ENCODE peak calls at places on chromosomes 2 and 18, in nine cellular contexts. One of them, this sample, is unnamed.

GRCh38 chr18:43661570-43661969 is 384.3 kb upstream of the SYT4 start:
- DNase-seq in Caki2: peak; percentile 11
- DNase-seq in A673: peak; percentile 62
- DNase-seq in Jurkat, Clone E6-1: peak; percentile 43
- DNase-seq in AG08395: peak; percentile 1
- DNase-seq in NCI-H748 treated with DMSO at 0.1 percent for 48 hours: peak; percentile 39
- DNase-seq in mucosa of gallbladder: peak; percentile 11
- DNase-seq in SJSA1: peak; percentile 51
- DNase-seq in lung: no peak
- DNase-seq in this sample: no peak

GRCh38 chr2:44932564-44933392 is 8.7 kb upstream of the SIX3 start:
- DNase-seq in Caki2: no peak
- DNase-seq in A673: no peak
- DNase-seq in Jurkat, Clone E6-1: no peak
- DNase-seq in AG08395: no peak
- DNase-seq in NCI-H748 treated with DMSO at 0.1 percent for 48 hours: no peak
- DNase-seq in mucosa of gallbladder: no peak
- DNase-seq in SJSA1: no peak
- DNase-seq in lung: no peak
- DNase-seq in this sample: no peak

GRCh38 chr2:12320027-12320734 is 396.6 kb upstream of the TRIB2 start:
- DNase-seq in Caki2: no peak
- DNase-seq in A673: no peak
- DNase-seq in Jurkat, Clone E6-1: no peak
- DNase-seq in AG08395: no peak
- DNase-seq in NCI-H748 treated with DMSO at 0.1 percent for 48 hours: no peak
- DNase-seq in mucosa of gallbladder: no peak
- DNase-seq in SJSA1: no peak
- DNase-seq in lung: no peak
- DNase-seq in this sample: no peak

GRCh38 chr18:51988277-51988676 is 351.7 kb upstream of the DCC start:
- DNase-seq in Caki2: no peak
- DNase-seq in A673: no peak
- DNase-seq in Jurkat, Clone E6-1: no peak
- DNase-seq in AG08395: no peak
- DNase-seq in NCI-H748 treated with DMSO at 0.1 percent for 48 hours: peak; percentile 70
- DNase-seq in mucosa of gallbladder: no peak
- DNase-seq in SJSA1: no peak
- DNase-seq in lung: no peak
- DNase-seq in this sample: no peak

GRCh38 chr2:74671479-74671878 is 17.4 kb downstream of the SEMA4F start:
- DNase-seq in Caki2: no peak
- DNase-seq in A673: no peak
- DNase-seq in Jurkat, Clone E6-1: no peak
- DNase-seq in AG08395: peak; percentile 65
- DNase-seq in NCI-H748 treated with DMSO at 0.1 percent for 48 hours: no peak
- DNase-seq in mucosa of gallbladder: no peak
- DNase-seq in SJSA1: no peak
- DNase-seq in lung: no peak
- DNase-seq in this sample: no peak

GRCh38 chr2:69816923-69817542 is 12.4 kb upstream of the GMCL1 start:
- DNase-seq in Caki2: peak; percentile 80
- DNase-seq in A673: peak; percentile 90
- DNase-seq in Jurkat, Clone E6-1: peak; percentile 90
- DNase-seq in AG08395: peak; percentile 74
- DNase-seq in NCI-H748 treated with DMSO at 0.1 percent for 48 hours: peak; percentile 63
- DNase-seq in mucosa of gallbladder: peak; percentile 85
- DNase-seq in SJSA1: peak; percentile 75
- DNase-seq in lung: peak; percentile 79
- DNase-seq in this sample: peak; percentile 87

GRCh38 chr2:84493494-84493893 is 22.8 kb upstream of the DNAH6 start:
- DNase-seq in Caki2: peak; percentile 33
- DNase-seq in A673: peak; percentile 36
- DNase-seq in Jurkat, Clone E6-1: no peak
- DNase-seq in AG08395: peak; percentile 84
- DNase-seq in NCI-H748 treated with DMSO at 0.1 percent for 48 hours: no peak
- DNase-seq in mucosa of gallbladder: no peak
- DNase-seq in SJSA1: peak; percentile 92
- DNase-seq in lung: no peak
- DNase-seq in this sample: no peak

GRCh38 chr18:55420665-55420964 is 167.4 kb downstream of the TCF4 start:
- DNase-seq in Caki2: no peak
- DNase-seq in A673: no peak
- DNase-seq in Jurkat, Clone E6-1: no peak
- DNase-seq in AG08395: no peak
- DNase-seq in NCI-H748 treated with DMSO at 0.1 percent for 48 hours: peak; percentile 70
- DNase-seq in mucosa of gallbladder: no peak
- DNase-seq in SJSA1: no peak
- DNase-seq in lung: no peak
- DNase-seq in this sample: no peak

GRCh38 chr2:55419514-55420243 is at the start of gene CCDC88A:
- DNase-seq in Caki2: peak; percentile 98
- DNase-seq in A673: peak; percentile 98
- DNase-seq in Jurkat, Clone E6-1: peak; percentile 97
- DNase-seq in AG08395: peak; percentile 94
- DNase-seq in NCI-H748 treated with DMSO at 0.1 percent for 48 hours: peak; percentile 71
- DNase-seq in mucosa of gallbladder: peak; percentile 95
- DNase-seq in SJSA1: peak; percentile 97
- DNase-seq in lung: peak; percentile 96
- DNase-seq in this sample: peak; percentile 96

GRCh38 chr2:170812716-170813585 is 3.7 kb upstream of the GAD1 start:
- DNase-seq in Caki2: peak; percentile 51
- DNase-seq in A673: peak; percentile 95
- DNase-seq in Jurkat, Clone E6-1: peak; percentile 66
- DNase-seq in AG08395: peak; percentile 87
- DNase-seq in NCI-H748 treated with DMSO at 0.1 percent for 48 hours: peak; percentile 84
- DNase-seq in mucosa of gallbladder: peak; percentile 65
- DNase-seq in SJSA1: no peak
- DNase-seq in lung: peak; percentile 50
- DNase-seq in this sample: peak; percentile 66

GRCh38 chr2:231191896-231192872 is 6.2 kb upstream of the ARMC9 start:
- DNase-seq in Caki2: no peak
- DNase-seq in A673: peak; percentile 40
- DNase-seq in Jurkat, Clone E6-1: no peak
- DNase-seq in AG08395: peak; percentile 84
- DNase-seq in NCI-H748 treated with DMSO at 0.1 percent for 48 hours: no peak
- DNase-seq in mucosa of gallbladder: peak; percentile 76
- DNase-seq in SJSA1: peak; percentile 81
- DNase-seq in lung: peak; percentile 48
- DNase-seq in this sample: peak; percentile 83

GRCh38 chr2:46187112-46187618 is 110.0 kb upstream of the EPAS1 start:
- DNase-seq in Caki2: no peak
- DNase-seq in A673: no peak
- DNase-seq in Jurkat, Clone E6-1: peak; percentile 35
- DNase-seq in AG08395: peak; percentile 82
- DNase-seq in NCI-H748 treated with DMSO at 0.1 percent for 48 hours: no peak
- DNase-seq in mucosa of gallbladder: peak; percentile 53
- DNase-seq in SJSA1: peak; percentile 62
- DNase-seq in lung: no peak
- DNase-seq in this sample: no peak

GRCh38 chr18:60327880-60328589 is 44.5 kb downstream of the MC4R start:
- DNase-seq in Caki2: no peak
- DNase-seq in A673: no peak
- DNase-seq in Jurkat, Clone E6-1: no peak
- DNase-seq in AG08395: no peak
- DNase-seq in NCI-H748 treated with DMSO at 0.1 percent for 48 hours: no peak
- DNase-seq in mucosa of gallbladder: no peak
- DNase-seq in SJSA1: no peak
- DNase-seq in lung: no peak
- DNase-seq in this sample: no peak

GRCh38 chr18:37567061-37567993 is 1.7 kb upstream of the CELF4 start:
- DNase-seq in Caki2: no peak
- DNase-seq in A673: no peak
- DNase-seq in Jurkat, Clone E6-1: no peak
- DNase-seq in AG08395: no peak
- DNase-seq in NCI-H748 treated with DMSO at 0.1 percent for 48 hours: peak; percentile 23
- DNase-seq in mucosa of gallbladder: no peak
- DNase-seq in SJSA1: no peak
- DNase-seq in lung: no peak
- DNase-seq in this sample: no peak

GRCh38 chr18:29749699-29750098 is 1292.8 kb downstream of the DSC3 start:
- DNase-seq in Caki2: no peak
- DNase-seq in A673: no peak
- DNase-seq in Jurkat, Clone E6-1: no peak
- DNase-seq in AG08395: no peak
- DNase-seq in NCI-H748 treated with DMSO at 0.1 percent for 48 hours: no peak
- DNase-seq in mucosa of gallbladder: no peak
- DNase-seq in SJSA1: no peak
- DNase-seq in lung: no peak
- DNase-seq in this sample: no peak

GRCh38 chr2:45652090-45653050 is 895 bp downstream of the PRKCE start:
- DNase-seq in Caki2: no peak
- DNase-seq in A673: peak; percentile 11
- DNase-seq in Jurkat, Clone E6-1: no peak
- DNase-seq in AG08395: peak; percentile 25
- DNase-seq in NCI-H748 treated with DMSO at 0.1 percent for 48 hours: peak; percentile 4
- DNase-seq in mucosa of gallbladder: no peak
- DNase-seq in SJSA1: peak; percentile 42
- DNase-seq in lung: peak; percentile 36
- DNase-seq in this sample: peak; percentile 63